ENCODE peak calls at places on chromosomes 12 and 14, in four cellular contexts. One of them, this sample, is unnamed.

GRCh38 chr12:54159140-54159539 is 29.6 kb downstream of the SMUG1 start:
- DNase-seq in HepG2: peak; percentile 61
- DNase-seq in H1: peak; percentile 61
- DNase-seq in GM12878: peak; percentile 7
- DNase-seq in this sample: peak; percentile 60

GRCh38 chr12:19643635-19644034 is 204.3 kb downstream of the AEBP2 start:
- DNase-seq in HepG2: peak; percentile 5
- DNase-seq in H1: peak; percentile 51
- DNase-seq in GM12878: no peak
- DNase-seq in this sample: peak; percentile 95

GRCh38 chr14:76577837-76578236 is 183.4 kb upstream of the VASH1 start:
- DNase-seq in HepG2: no peak
- DNase-seq in H1: no peak
- DNase-seq in GM12878: no peak
- DNase-seq in this sample: no peak

GRCh38 chr12:9673404-9674225 is 4.1 kb downstream of the CLEC2D start:
- DNase-seq in HepG2: peak; percentile 14
- DNase-seq in H1: no peak
- DNase-seq in GM12878: no peak
- DNase-seq in this sample: peak; percentile 81

GRCh38 chr12:54562720-54563356 is 13.4 kb downstream of the PDE1B start:
- DNase-seq in HepG2: no peak
- DNase-seq in H1: no peak
- DNase-seq in GM12878: no peak
- DNase-seq in this sample: no peak

GRCh38 chr12:98440165-98440581 is 75.2 kb upstream of the TMPO start:
- DNase-seq in HepG2: no peak
- DNase-seq in H1: no peak
- DNase-seq in GM12878: no peak
- DNase-seq in this sample: no peak

GRCh38 chr12:95820096-95820703 is 29.6 kb upstream of the NTN4 start:
- DNase-seq in HepG2: peak; percentile 62
- DNase-seq in H1: no peak
- DNase-seq in GM12878: no peak
- DNase-seq in this sample: no peak

GRCh38 chr14:22646570-22647254 is 2.6 kb upstream of the OR6J1 start:
- DNase-seq in HepG2: no peak
- DNase-seq in H1: no peak
- DNase-seq in GM12878: no peak
- DNase-seq in this sample: no peak

GRCh38 chr12:102326987-102327386 is 129.4 kb upstream of the PMCH start:
- DNase-seq in HepG2: no peak
- DNase-seq in H1: no peak
- DNase-seq in GM12878: no peak
- DNase-seq in this sample: peak; percentile 11

GRCh38 chr14:84361476-84361875 is 1168.5 kb upstream of the FLRT2 start:
- DNase-seq in HepG2: no peak
- DNase-seq in H1: no peak
- DNase-seq in GM12878: no peak
- DNase-seq in this sample: no peak

GRCh38 chr14:99320105-99320572 is 48.1 kb upstream of the BCL11B start:
- DNase-seq in HepG2: peak; percentile 29
- DNase-seq in H1: no peak
- DNase-seq in GM12878: peak; percentile 39
- DNase-seq in this sample: peak; percentile 39

GRCh38 chr14:70698288-70698687 is 56.6 kb downstream of the TTC9 start:
- DNase-seq in HepG2: peak; percentile 29
- DNase-seq in H1: no peak
- DNase-seq in GM12878: no peak
- DNase-seq in this sample: no peak

GRCh38 chr12:91001306-91001705 is 3.5 kb downstream of the EPYC start:
- DNase-seq in HepG2: no peak
- DNase-seq in H1: no peak
- DNase-seq in GM12878: no peak
- DNase-seq in this sample: no peak

GRCh38 chr12:57110189-57111045 is 745 bp downstream of the STAT6 start:
- DNase-seq in HepG2: peak; percentile 77
- DNase-seq in H1: no peak
- DNase-seq in GM12878: no peak
- DNase-seq in this sample: no peak

GRCh38 chr12:57727758-57728395 is 10.7 kb downstream of the AGAP2 start:
- DNase-seq in HepG2: no peak
- DNase-seq in H1: no peak
- DNase-seq in GM12878: no peak
- DNase-seq in this sample: no peak

GRCh38 chr12:85713368-85713767 is 122.8 kb downstream of the RASSF9 start:
- DNase-seq in HepG2: no peak
- DNase-seq in H1: no peak
- DNase-seq in GM12878: no peak
- DNase-seq in this sample: no peak

GRCh38 chr14:98182385-98183055 is 1089.5 kb downstream of the BCL11B start:
- DNase-seq in HepG2: no peak
- DNase-seq in H1: no peak
- DNase-seq in GM12878: no peak
- DNase-seq in this sample: no peak

DNA sequence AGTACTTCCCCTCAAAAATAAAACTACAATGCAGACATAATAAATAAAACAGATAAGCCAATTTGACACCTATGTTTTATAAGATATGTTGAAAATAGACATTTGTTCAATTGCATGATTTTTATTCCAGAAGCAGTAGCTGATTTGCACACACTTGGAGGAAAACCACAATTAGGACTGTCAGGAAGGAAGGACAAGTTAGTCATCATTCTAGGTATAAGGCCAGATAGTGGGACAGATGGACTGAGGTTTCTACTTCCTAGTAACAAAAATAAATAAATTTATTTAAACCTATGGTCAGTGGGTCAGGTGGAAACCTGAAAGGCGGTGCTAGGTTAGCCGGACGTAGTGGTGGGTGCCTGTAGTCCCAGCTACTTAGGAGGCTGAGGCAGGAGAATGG is 141.8 kb upstream of the RASSF8 start:
- DNase-seq in HepG2: no peak
- DNase-seq in H1: no peak
- DNase-seq in GM12878: no peak
- DNase-seq in this sample: no peak
- TF ChIP-seq SUZ12 in HepG2: no peak
- TF ChIP-seq SUZ12 in H1: no peak
- TF ChIP-seq SUZ12 in GM12878: no peak
- TF ChIP-seq SUZ12 in this sample: no peak

DNA sequence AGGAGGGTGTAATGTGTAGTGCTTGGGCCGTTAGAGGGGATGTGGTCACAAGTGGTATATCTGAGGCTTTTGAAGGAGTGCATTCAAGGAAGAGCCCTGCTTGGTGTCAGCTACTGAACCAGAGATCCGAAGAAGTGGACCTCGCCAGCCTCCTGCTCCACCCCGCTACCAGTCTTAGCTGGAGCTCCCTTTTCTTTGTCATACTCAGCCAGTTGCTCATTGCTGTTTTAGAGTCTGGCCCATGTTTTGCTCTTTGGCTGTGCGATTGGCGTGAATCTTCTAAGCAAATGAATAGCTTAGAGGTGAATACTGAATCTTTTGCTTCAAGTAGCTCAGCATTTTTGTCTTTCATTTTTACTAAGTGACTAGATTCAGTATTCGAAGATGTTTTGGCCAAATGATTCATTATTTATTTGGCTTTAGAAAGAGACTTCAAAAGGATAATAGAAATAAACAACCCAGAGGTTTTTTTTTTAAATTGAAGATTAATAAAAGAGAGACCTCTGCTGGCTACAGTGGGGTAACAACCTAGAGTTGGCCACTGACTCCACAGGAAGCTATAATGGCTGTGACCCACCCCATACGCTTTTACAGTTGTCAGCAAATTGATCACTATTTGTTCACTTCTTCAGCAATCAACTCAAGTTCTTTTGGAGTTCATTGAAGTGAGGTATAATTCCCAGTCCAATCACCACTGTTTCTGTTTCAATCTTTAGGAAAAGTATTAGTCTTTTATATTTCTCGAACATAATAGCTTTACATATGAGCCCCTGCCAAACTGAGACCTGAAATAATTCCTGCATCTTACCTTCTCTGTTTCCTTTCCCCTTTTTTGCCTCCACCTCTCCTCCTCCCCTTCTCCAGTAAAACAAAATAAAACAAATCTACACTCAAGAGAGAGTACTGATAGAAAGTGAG is 19.9 kb downstream of the CDKN1B start:
- DNase-seq in HepG2: no peak
- DNase-seq in H1: no peak
- DNase-seq in GM12878: peak; percentile 45
- DNase-seq in this sample: no peak
- TF ChIP-seq ZNF274 in HepG2: no peak
- TF ChIP-seq ZNF274 in H1: no peak
- TF ChIP-seq ZNF274 in GM12878: no peak
- TF ChIP-seq ZNF274 in this sample: no peak

GRCh38 chr14:77985235-77985634 is 184.9 kb upstream of the NRXN3 start:
- DNase-seq in HepG2: no peak
- DNase-seq in H1: no peak
- DNase-seq in GM12878: no peak
- DNase-seq in this sample: no peak
- TF ChIP-seq SUZ12 in HepG2: no peak
- TF ChIP-seq SUZ12 in H1: no peak
- TF ChIP-seq SUZ12 in GM12878: no peak
- TF ChIP-seq SUZ12 in this sample: no peak

DNA sequence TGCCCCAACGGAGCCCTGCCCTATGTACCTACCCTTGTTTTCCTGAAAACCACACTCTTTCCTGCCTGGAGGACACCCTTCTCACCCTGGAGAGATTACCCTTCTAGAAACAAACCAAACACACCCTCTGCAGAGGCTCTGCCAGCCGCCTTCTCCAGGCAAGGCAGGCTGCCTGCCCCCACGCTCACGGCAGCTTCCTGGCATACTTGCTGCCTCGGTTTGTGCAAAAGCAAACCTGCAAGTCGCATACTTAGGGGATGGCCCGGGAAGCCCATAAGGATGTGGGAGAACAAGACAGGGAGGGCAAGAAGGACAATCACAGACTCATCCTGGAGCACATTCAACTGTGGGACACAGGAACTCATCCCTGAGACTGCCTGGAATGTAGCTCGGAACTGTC is 154.0 kb upstream of the DIO3 start:
- DNase-seq in HepG2: no peak
- DNase-seq in H1: no peak
- DNase-seq in GM12878: no peak
- DNase-seq in this sample: no peak
- TF ChIP-seq ZNF274 in HepG2: no peak
- TF ChIP-seq ZNF274 in H1: no peak
- TF ChIP-seq ZNF274 in GM12878: no peak
- TF ChIP-seq ZNF274 in this sample: no peak

GRCh38 chr14:50814161-50814560 is 16.8 kb downstream of the NIN start:
- DNase-seq in HepG2: no peak
- DNase-seq in H1: no peak
- DNase-seq in GM12878: no peak
- DNase-seq in this sample: no peak

GRCh38 chr14:50812856-50813543 is 18.0 kb downstream of the NIN start:
- DNase-seq in HepG2: no peak
- DNase-seq in H1: no peak
- DNase-seq in GM12878: no peak
- DNase-seq in this sample: no peak

GRCh38 chr14:50820786-50821185 is 10.2 kb downstream of the NIN start:
- DNase-seq in HepG2: no peak
- DNase-seq in H1: no peak
- DNase-seq in GM12878: no peak
- DNase-seq in this sample: no peak

GRCh38 chr14:50813544-50813863 is 17.5 kb downstream of the NIN start:
- DNase-seq in HepG2: no peak
- DNase-seq in H1: no peak
- DNase-seq in GM12878: peak; percentile 38
- DNase-seq in this sample: no peak

DNA sequence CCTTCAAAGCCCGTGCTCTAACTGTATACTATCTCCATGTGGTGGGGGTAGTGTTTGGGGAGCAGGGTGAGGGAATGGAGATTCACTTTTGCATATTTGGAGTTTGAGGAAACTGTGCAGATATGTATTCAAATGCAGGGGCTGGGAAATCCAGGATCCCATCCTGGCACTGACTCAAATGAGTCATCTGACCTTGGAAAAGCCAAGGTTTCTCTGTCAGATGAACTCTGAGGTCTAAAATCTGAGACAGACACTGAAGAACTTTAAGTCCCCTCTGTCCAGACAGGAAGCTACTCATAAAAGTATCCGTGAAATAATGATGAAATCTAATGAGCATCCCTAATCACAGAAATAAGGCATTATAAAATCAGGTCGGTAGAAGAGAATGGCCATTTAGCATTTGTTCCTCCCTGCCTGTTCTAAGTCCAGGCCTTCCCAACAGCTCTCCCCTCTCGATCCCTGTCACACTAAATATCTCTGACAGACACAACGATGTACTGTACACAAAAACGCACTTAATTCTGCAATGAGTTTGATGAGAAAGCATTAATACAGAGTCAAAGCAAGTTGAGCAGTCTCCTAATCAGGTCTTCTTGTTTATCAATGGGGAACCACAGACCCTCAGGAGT is 14.4 kb downstream of the NIN start:
- DNase-seq in HepG2: peak; percentile 34
- DNase-seq in H1: no peak
- DNase-seq in GM12878: no peak
- DNase-seq in this sample: no peak
- TF ChIP-seq SUZ12 in HepG2: no peak
- TF ChIP-seq SUZ12 in H1: no peak
- TF ChIP-seq SUZ12 in GM12878: no peak
- TF ChIP-seq SUZ12 in this sample: no peak

DNA sequence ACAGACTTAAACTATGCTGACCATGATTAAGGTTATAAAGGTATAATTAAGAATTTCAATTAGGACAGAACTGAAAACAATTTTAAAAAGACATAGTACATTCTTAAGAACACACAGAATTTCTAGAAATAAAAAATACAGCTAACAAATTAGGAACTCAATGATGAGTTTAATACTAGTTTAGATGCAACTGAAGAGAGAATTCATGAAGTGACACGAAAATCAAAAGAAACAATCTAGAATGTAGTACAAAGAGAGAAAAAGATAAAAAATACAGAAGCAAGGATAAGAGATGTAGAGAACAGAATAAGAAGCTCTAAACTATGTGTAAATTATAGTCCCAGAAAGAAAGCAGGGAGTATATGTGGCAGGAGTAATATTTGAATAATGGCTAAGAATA is 187.8 kb upstream of the KRR1 start:
- DNase-seq in HepG2: no peak
- DNase-seq in H1: no peak
- DNase-seq in GM12878: no peak
- DNase-seq in this sample: no peak
- TF ChIP-seq ZNF274 in HepG2: no peak
- TF ChIP-seq ZNF274 in H1: no peak
- TF ChIP-seq ZNF274 in GM12878: no peak
- TF ChIP-seq ZNF274 in this sample: no peak

GRCh38 chr14:104086661-104087461 is 1.4 kb downstream of the ASPG start:
- DNase-seq in HepG2: no peak
- DNase-seq in H1: no peak
- DNase-seq in GM12878: no peak
- DNase-seq in this sample: no peak

GRCh38 chr14:104084251-104085002 is 1.1 kb upstream of the ASPG start:
- DNase-seq in HepG2: no peak
- DNase-seq in H1: no peak
- DNase-seq in GM12878: no peak
- DNase-seq in this sample: no peak

GRCh38 chr14:104086210-104086660 is 735 bp downstream of the ASPG start:
- DNase-seq in HepG2: no peak
- DNase-seq in H1: no peak
- DNase-seq in GM12878: no peak
- DNase-seq in this sample: no peak

GRCh38 chr14:104085889-104086201 is 345 bp downstream of the ASPG start:
- DNase-seq in HepG2: no peak
- DNase-seq in H1: no peak
- DNase-seq in GM12878: no peak
- DNase-seq in this sample: no peak

GRCh38 chr14:104085032-104085888 is at the start of gene ASPG:
- DNase-seq in HepG2: no peak
- DNase-seq in H1: peak; percentile 49
- DNase-seq in GM12878: no peak
- DNase-seq in this sample: no peak
- TF ChIP-seq SUZ12 in HepG2: no peak
- TF ChIP-seq SUZ12 in H1: no peak
- TF ChIP-seq SUZ12 in GM12878: no peak
- TF ChIP-seq SUZ12 in this sample: no peak